ENCODE peak calls at places on chromosomes 3 and 15, in six cellular contexts. I is HCT116, R is WTC11, Y is K562, N is HepG2, W is GM12878. S is an unnamed sample.

GRCh38 chr3:131555456-131555855 is 52.7 kb upstream of the MRPL3 start:
- DNase-seq in I (no peak), N (no peak), Y (no peak), R (no peak), W (no peak), S (no peak)

GRCh38 chr15:38685686-38686339 is 121.2 kb upstream of the RASGRP1 start:
- DNase-seq in R (no peak), N (no peak), Y (no peak), I (no peak), W (no peak), S (no peak)

GRCh38 chr3:120021523-120021922 is 72.7 kb downstream of the GSK3B start:
- DNase-seq in I (no peak), Y (no peak), N (no peak), W (no peak), R (no peak), S (no peak)

GRCh38 chr3:151477596-151478375 is 16.9 kb upstream of the IGSF10 start:
- DNase-seq in W (no peak), R (no peak), N (no peak), Y (no peak), I (no peak), S (no peak)

GRCh38 chr15:28043625-28044520 is 55.2 kb downstream of the OCA2 start:
- DNase-seq in W (no peak), N (peak; percentile 12), Y (no peak), R (no peak), I (no peak), S (no peak)

GRCh38 chr15:37095993-37096877 is 4.1 kb downstream of the MEIS2 start:
- DNase-seq in N (no peak), W (no peak), I (no peak), Y (no peak), R (peak; percentile 50), S (peak; percentile 71)

GRCh38 chr3:46857485-46858341 is 5.5 kb downstream of the MYL3 start:
- DNase-seq in I (no peak), W (no peak), N (no peak), Y (no peak), R (peak; percentile 8), S (no peak)

GRCh38 chr15:39511000-39511914 is 69.6 kb upstream of the THBS1 start:
- DNase-seq in W (no peak), I (peak; percentile 0), Y (peak; percentile 43), N (no peak), R (no peak), S (no peak)

GRCh38 chr3:161310649-161311423 is 60.5 kb downstream of the SPTSSB start:
- DNase-seq in I (no peak), R (no peak), N (no peak), W (peak; percentile 62), Y (no peak), S (no peak)

GRCh38 chr3:126753191-126754160 is 49.4 kb downstream of the CHCHD6 start:
- DNase-seq in R (no peak), I (no peak), Y (no peak), N (peak; percentile 59), W (no peak), S (no peak)

GRCh38 chr15:80154336-80154735 is 1.5 kb downstream of the FAH start:
- DNase-seq in N (peak; percentile 72), R (no peak), Y (no peak), I (no peak), W (no peak), S (no peak)

GRCh38 chr3:133124511-133124910 is 86.3 kb downstream of the TMEM108 start:
- DNase-seq in W (no peak), I (no peak), R (no peak), Y (peak; percentile 30), N (no peak), S (no peak)

GRCh38 chr3:133123636-133124035 is 85.4 kb downstream of the TMEM108 start:
- DNase-seq in N (no peak), I (no peak), W (no peak), Y (no peak), R (no peak), S (no peak)

GRCh38 chr3:133125171-133125570 is 87.0 kb downstream of the TMEM108 start:
- DNase-seq in R (no peak), I (no peak), W (no peak), N (no peak), Y (no peak), S (no peak)

GRCh38 chr3:133119146-133119545 is 81.0 kb downstream of the TMEM108 start:
- DNase-seq in Y (no peak), R (no peak), W (no peak), N (no peak), I (no peak), S (no peak)

DNA sequence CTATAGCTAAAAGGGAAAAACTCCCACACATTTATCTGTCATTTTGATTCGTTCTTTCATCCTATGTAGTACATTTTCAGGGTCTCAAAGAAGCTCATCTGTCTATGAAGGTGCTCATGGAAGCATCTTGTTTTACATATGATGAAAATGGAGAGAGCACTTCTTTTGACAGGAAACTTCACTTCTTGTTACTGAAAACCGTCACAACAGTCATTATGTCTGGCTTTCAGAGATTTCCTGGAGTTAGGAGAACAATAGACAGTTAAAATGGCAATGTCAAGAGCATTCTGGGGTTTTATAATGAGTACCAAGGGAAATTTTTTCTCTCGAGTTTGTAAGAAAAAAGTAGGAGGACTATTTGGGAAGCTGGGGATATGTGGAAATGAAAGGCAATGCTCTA is 83.3 kb downstream of the TMEM108 start:
- DNase-seq in W (no peak), R (no peak), Y (no peak), N (no peak), I (no peak), S (no peak)
- TF ChIP-seq ATF3 in W (no peak), R (no peak), Y (no peak), N (no peak), I (no peak), S (no peak)

GRCh38 chr3:13016726-13017255 is 56.4 kb downstream of the IQSEC1 start:
- DNase-seq in I (no peak), W (no peak), R (no peak), Y (no peak), N (no peak), S (no peak)

GRCh38 chr3:13015286-13016082 is 57.7 kb downstream of the IQSEC1 start:
- DNase-seq in R (no peak), Y (no peak), W (no peak), N (no peak), I (no peak), S (no peak)

GRCh38 chr3:13017361-13018038 is 55.7 kb downstream of the IQSEC1 start:
- DNase-seq in I (no peak), Y (no peak), R (no peak), N (no peak), W (no peak), S (no peak)

GRCh38 chr3:13014755-13015285 is 58.4 kb downstream of the IQSEC1 start:
- DNase-seq in Y (no peak), N (no peak), R (no peak), I (no peak), W (no peak), S (no peak)

DNA sequence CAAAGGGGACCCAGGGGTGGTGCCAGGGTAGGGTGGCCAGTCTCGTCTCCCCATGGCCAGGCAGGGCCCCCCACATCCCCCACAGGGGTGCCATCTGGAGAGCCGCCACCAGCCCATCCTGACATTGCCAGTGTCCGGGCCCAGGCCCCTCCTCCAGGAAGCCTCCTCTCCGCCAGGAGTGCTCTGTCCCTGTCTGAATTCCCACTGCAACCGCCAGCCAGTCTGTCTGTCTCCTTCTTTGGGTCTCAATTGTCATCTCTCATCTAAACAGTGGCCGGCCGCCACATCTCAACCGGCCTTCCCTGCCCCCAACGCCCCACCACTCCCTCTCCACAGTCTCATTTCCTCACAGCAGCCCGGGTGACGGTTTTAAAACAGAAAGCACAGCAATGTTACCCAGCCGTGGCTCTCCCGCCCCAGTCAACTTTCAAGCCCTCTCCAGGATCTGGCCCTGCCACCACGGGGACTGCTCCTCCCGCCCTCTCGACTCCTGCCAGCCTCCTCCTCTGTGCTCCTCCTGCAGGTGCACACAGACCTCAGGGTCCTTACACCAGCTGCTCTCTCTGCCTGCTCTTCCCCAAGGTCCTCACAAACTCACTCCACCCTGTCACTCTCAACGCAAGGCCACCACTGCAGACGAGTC is 57.0 kb downstream of the IQSEC1 start:
- DNase-seq in R (no peak), Y (no peak), N (no peak), W (peak; percentile 70), I (no peak), S (no peak)
- TF ChIP-seq ATF3 in R (no peak), Y (no peak), N (no peak), W (no peak), I (no peak), S (no peak)

DNA sequence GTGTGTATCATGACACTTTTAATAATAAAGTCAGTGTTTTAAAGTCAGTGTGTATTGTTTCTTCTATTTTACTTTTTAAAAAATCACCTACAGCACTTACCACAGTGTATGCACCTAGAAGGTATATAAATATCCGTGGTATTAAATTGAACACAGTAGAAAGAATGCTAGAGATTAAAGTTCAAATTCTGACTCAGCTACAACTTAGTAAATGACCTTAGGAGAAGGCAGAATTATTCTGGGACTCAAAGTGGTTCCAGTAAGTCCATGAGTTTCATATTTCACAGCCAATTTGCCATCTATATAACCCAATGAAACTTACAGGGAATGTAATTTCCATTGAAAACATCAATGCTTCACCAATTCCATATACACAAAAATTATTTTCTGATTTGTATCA is 52.7 kb upstream of the MAP4 start:
- DNase-seq in Y (no peak), W (no peak), I (no peak), N (no peak), R (no peak), S (no peak)
- TF ChIP-seq ATF3 in Y (no peak), W (no peak), I (no peak), N (no peak), R (no peak), S (no peak)

GRCh38 chr3:24474862-24475261 is 19.8 kb downstream of the THRB start:
- DNase-seq in N (no peak), Y (no peak), I (no peak), W (no peak), R (no peak), S (no peak)

GRCh38 chr3:24472358-24472757 is 22.3 kb downstream of the THRB start:
- DNase-seq in R (no peak), N (no peak), W (no peak), Y (no peak), I (peak; percentile 18), S (no peak)

GRCh38 chr3:24479816-24480215 is 14.8 kb downstream of the THRB start:
- DNase-seq in I (no peak), Y (no peak), W (no peak), R (no peak), N (no peak), S (no peak)

GRCh38 chr3:24477090-24477656 is 17.5 kb downstream of the THRB start:
- DNase-seq in Y (no peak), I (no peak), N (no peak), R (no peak), W (no peak), S (no peak)

GRCh38 chr3:24475945-24476344 is 18.7 kb downstream of the THRB start:
- DNase-seq in I (no peak), W (no peak), Y (no peak), N (no peak), R (no peak), S (no peak)
- TF ChIP-seq ATF3 in I (no peak), W (no peak), Y (no peak), N (no peak), R (no peak), S (no peak)